ENCODE peak calls at places on chromosomes 12 and 14, in six cellular contexts. One of them, this sample, is unnamed.

GRCh38 chr14:100348253-100348729 is 25.2 kb downstream of the SLC25A47 start:
- DNase-seq in AG09309: no peak
- DNase-seq in esophagus squamous epithelium: no peak
- DNase-seq in cardiac muscle cell: no peak
- DNase-seq in hepatic stellate cell: no peak
- DNase-seq in DMS 273 treated with DMSO at 0.1 percent for 48 hours: no peak
- DNase-seq in this sample: no peak

GRCh38 chr12:51863363-51863920 is 14.9 kb upstream of the FIGNL2 start:
- DNase-seq in AG09309: no peak
- DNase-seq in esophagus squamous epithelium: no peak
- DNase-seq in cardiac muscle cell: peak
- DNase-seq in hepatic stellate cell: no peak
- DNase-seq in DMS 273 treated with DMSO at 0.1 percent for 48 hours: no peak
- DNase-seq in this sample: no peak

GRCh38 chr14:64878775-64879634 is 702 bp downstream of the SPTB start:
- DNase-seq in AG09309: no peak
- DNase-seq in esophagus squamous epithelium: no peak
- DNase-seq in cardiac muscle cell: no peak
- DNase-seq in hepatic stellate cell: no peak
- DNase-seq in DMS 273 treated with DMSO at 0.1 percent for 48 hours: no peak
- DNase-seq in this sample: no peak

GRCh38 chr12:62720661-62721330 is 214.2 kb downstream of the PPM1H start:
- DNase-seq in AG09309: no peak
- DNase-seq in esophagus squamous epithelium: no peak
- DNase-seq in cardiac muscle cell: peak
- DNase-seq in hepatic stellate cell: no peak
- DNase-seq in DMS 273 treated with DMSO at 0.1 percent for 48 hours: peak
- DNase-seq in this sample: peak

GRCh38 chr14:94649543-94650443 is 37.6 kb downstream of the SERPINA3 start:
- DNase-seq in AG09309: no peak
- DNase-seq in esophagus squamous epithelium: no peak
- DNase-seq in cardiac muscle cell: no peak
- DNase-seq in hepatic stellate cell: no peak
- DNase-seq in DMS 273 treated with DMSO at 0.1 percent for 48 hours: no peak
- DNase-seq in this sample: no peak

GRCh38 chr14:70514168-70515069 is 20.4 kb downstream of the ADAM20 start:
- DNase-seq in AG09309: no peak
- DNase-seq in esophagus squamous epithelium: no peak
- DNase-seq in cardiac muscle cell: no peak
- DNase-seq in hepatic stellate cell: no peak
- DNase-seq in DMS 273 treated with DMSO at 0.1 percent for 48 hours: no peak
- DNase-seq in this sample: no peak

GRCh38 chr12:97748298-97748697 is 285.7 kb downstream of the RMST start:
- DNase-seq in AG09309: no peak
- DNase-seq in esophagus squamous epithelium: no peak
- DNase-seq in cardiac muscle cell: no peak
- DNase-seq in hepatic stellate cell: no peak
- DNase-seq in DMS 273 treated with DMSO at 0.1 percent for 48 hours: no peak
- DNase-seq in this sample: no peak

GRCh38 chr14:34693228-34693939 is 21.0 kb downstream of the CFL2 start:
- DNase-seq in AG09309: no peak
- DNase-seq in esophagus squamous epithelium: no peak
- DNase-seq in cardiac muscle cell: peak
- DNase-seq in hepatic stellate cell: no peak
- DNase-seq in DMS 273 treated with DMSO at 0.1 percent for 48 hours: peak
- DNase-seq in this sample: no peak

GRCh38 chr12:109872-110271 is 43.3 kb downstream of the IQSEC3 start:
- DNase-seq in AG09309: no peak
- DNase-seq in esophagus squamous epithelium: no peak
- DNase-seq in cardiac muscle cell: peak
- DNase-seq in hepatic stellate cell: no peak
- DNase-seq in DMS 273 treated with DMSO at 0.1 percent for 48 hours: no peak
- DNase-seq in this sample: no peak

GRCh38 chr12:49809369-49810158 is 18.6 kb downstream of the NCKAP5L start:
- DNase-seq in AG09309: no peak
- DNase-seq in esophagus squamous epithelium: no peak
- DNase-seq in cardiac muscle cell: no peak
- DNase-seq in hepatic stellate cell: no peak
- DNase-seq in DMS 273 treated with DMSO at 0.1 percent for 48 hours: peak
- DNase-seq in this sample: no peak

GRCh38 chr14:102686176-102686801 is 91.0 kb upstream of the TRAF3 start:
- DNase-seq in AG09309: no peak
- DNase-seq in esophagus squamous epithelium: no peak
- DNase-seq in cardiac muscle cell: no peak
- DNase-seq in hepatic stellate cell: no peak
- DNase-seq in DMS 273 treated with DMSO at 0.1 percent for 48 hours: no peak
- DNase-seq in this sample: no peak

GRCh38 chr14:104516906-104517305 is 62.7 kb upstream of the C14orf180 start:
- DNase-seq in AG09309: no peak
- DNase-seq in esophagus squamous epithelium: no peak
- DNase-seq in cardiac muscle cell: no peak
- DNase-seq in hepatic stellate cell: no peak
- DNase-seq in DMS 273 treated with DMSO at 0.1 percent for 48 hours: no peak
- DNase-seq in this sample: no peak

GRCh38 chr12:87157791-87158190 is 871.4 kb downstream of the C12orf50 start:
- DNase-seq in AG09309: peak
- DNase-seq in esophagus squamous epithelium: no peak
- DNase-seq in cardiac muscle cell: peak
- DNase-seq in hepatic stellate cell: peak
- DNase-seq in DMS 273 treated with DMSO at 0.1 percent for 48 hours: no peak
- DNase-seq in this sample: no peak

GRCh38 chr14:104346112-104346462 is 207.7 kb downstream of the KIF26A start:
- DNase-seq in AG09309: no peak
- DNase-seq in esophagus squamous epithelium: no peak
- DNase-seq in cardiac muscle cell: no peak
- DNase-seq in hepatic stellate cell: no peak
- DNase-seq in DMS 273 treated with DMSO at 0.1 percent for 48 hours: no peak
- DNase-seq in this sample: no peak

GRCh38 chr14:33335366-33335765 is 396.7 kb downstream of the NPAS3 start:
- DNase-seq in AG09309: no peak
- DNase-seq in esophagus squamous epithelium: no peak
- DNase-seq in cardiac muscle cell: peak
- DNase-seq in hepatic stellate cell: no peak
- DNase-seq in DMS 273 treated with DMSO at 0.1 percent for 48 hours: no peak
- DNase-seq in this sample: no peak

GRCh38 chr12:9051156-9051545 is 61.8 kb downstream of the KLRG1 start:
- DNase-seq in AG09309: no peak
- DNase-seq in esophagus squamous epithelium: no peak
- DNase-seq in cardiac muscle cell: no peak
- DNase-seq in hepatic stellate cell: no peak
- DNase-seq in DMS 273 treated with DMSO at 0.1 percent for 48 hours: no peak
- DNase-seq in this sample: no peak

GRCh38 chr12:57213068-57213715 is 3.4 kb upstream of the NXPH4 start:
- DNase-seq in AG09309: peak
- DNase-seq in esophagus squamous epithelium: no peak
- DNase-seq in cardiac muscle cell: peak
- DNase-seq in hepatic stellate cell: peak
- DNase-seq in DMS 273 treated with DMSO at 0.1 percent for 48 hours: peak
- DNase-seq in this sample: peak

GRCh38 chr14:24032727-24033418 is 18.9 kb upstream of the CARMIL3 start:
- DNase-seq in AG09309: peak
- DNase-seq in esophagus squamous epithelium: no peak
- DNase-seq in cardiac muscle cell: peak
- DNase-seq in hepatic stellate cell: peak
- DNase-seq in DMS 273 treated with DMSO at 0.1 percent for 48 hours: no peak
- DNase-seq in this sample: no peak

GRCh38 chr12:124436366-124436765 is 131.0 kb downstream of the NCOR2 start:
- DNase-seq in AG09309: no peak
- DNase-seq in esophagus squamous epithelium: no peak
- DNase-seq in cardiac muscle cell: no peak
- DNase-seq in hepatic stellate cell: no peak
- DNase-seq in DMS 273 treated with DMSO at 0.1 percent for 48 hours: no peak
- DNase-seq in this sample: no peak

GRCh38 chr12:132847363-132848356 is 19.0 kb upstream of the GOLGA3 start:
- DNase-seq in AG09309: no peak
- DNase-seq in esophagus squamous epithelium: no peak
- DNase-seq in cardiac muscle cell: no peak
- DNase-seq in hepatic stellate cell: no peak
- DNase-seq in DMS 273 treated with DMSO at 0.1 percent for 48 hours: no peak
- DNase-seq in this sample: no peak

GRCh38 chr12:96108321-96108720 is 72.9 kb upstream of the LTA4H start:
- DNase-seq in AG09309: no peak
- DNase-seq in esophagus squamous epithelium: no peak
- DNase-seq in cardiac muscle cell: no peak
- DNase-seq in hepatic stellate cell: no peak
- DNase-seq in DMS 273 treated with DMSO at 0.1 percent for 48 hours: no peak
- DNase-seq in this sample: peak